ENCODE peak calls at places on chromosomes 4 and X, in nine cellular contexts. A, C, Y, S, J, Z, N, I and P are unnamed samples.

GRCh38 chrX:25048176-25048575 is 32.4 kb upstream of the ARX start:
- DNase-seq in A (no peak), C (no peak), Y (no peak), S (no peak), J (no peak), Z (no peak), N (no peak), I (no peak), P (no peak)

GRCh38 chr4:171759274-171759673 is 53.9 kb upstream of the GALNTL6 start:
- DNase-seq in A (no peak), C (no peak), Y (no peak), S (no peak), J (no peak), Z (no peak), N (no peak), I (no peak), P (no peak)

GRCh38 chr4:145075742-145076472 is 22.1 kb downstream of the ANAPC10 start:
- DNase-seq in A (no peak), C (no peak), Y (no peak), S (no peak), J (no peak), Z (no peak), N (no peak), I (no peak), P (no peak)

GRCh38 chr4:58776627-58777026 is 1666.4 kb upstream of the IGFBP7 start:
- DNase-seq in A (peak; percentile 92), C (no peak), Y (peak; percentile 60), S (no peak), J (peak; percentile 68), Z (peak; percentile 12), N (no peak), I (no peak), P (no peak)

GRCh38 chr4:15493411-15493810 is 23.7 kb downstream of the CC2D2A start:
- DNase-seq in A (no peak), C (no peak), Y (no peak), S (no peak), J (peak; percentile 24), Z (no peak), N (no peak), I (no peak), P (no peak)

GRCh38 chr4:161254375-161254774 is 909.4 kb downstream of the FSTL5 start:
- DNase-seq in A (peak; percentile 35), C (no peak), Y (peak; percentile 6), S (no peak), J (no peak), Z (no peak), N (no peak), I (no peak), P (no peak)

GRCh38 chrX:63754141-63754859 is 30.7 kb downstream of the ARHGEF9 start:
- DNase-seq in A (no peak), C (peak; percentile 21), Y (no peak), S (peak; percentile 11), J (peak; percentile 26), Z (peak; percentile 1), N (peak; percentile 2), I (peak; percentile 59), P (peak; percentile 64)

GRCh38 chrX:12610079-12610478 is 181.1 kb upstream of the PRPS2 start:
- DNase-seq in A (peak; percentile 78), C (no peak), Y (no peak), S (no peak), J (peak; percentile 14), Z (peak; percentile 0), N (no peak), I (peak; percentile 1), P (no peak)

GRCh38 chrX:129449141-129449540 is 74.1 kb downstream of the SMARCA1 start:
- DNase-seq in A (no peak), C (no peak), Y (peak; percentile 13), S (no peak), J (no peak), Z (no peak), N (no peak), I (no peak), P (no peak)

GRCh38 chr4:81648576-81649272 is 177.0 kb upstream of the RASGEF1B start:
- DNase-seq in A (no peak), C (peak; percentile 46), Y (no peak), S (peak; percentile 8), J (no peak), Z (peak; percentile 69), N (no peak), I (no peak), P (peak; percentile 63)

GRCh38 chrX:133983974-133984578 is 1.3 kb downstream of the GPC3 start:
- DNase-seq in A (no peak), C (no peak), Y (no peak), S (no peak), J (no peak), Z (no peak), N (no peak), I (no peak), P (no peak)

GRCh38 chr4:182809417-182810102 is 107.6 kb downstream of the DCTD start:
- DNase-seq in A (peak; percentile 47), C (no peak), Y (no peak), S (no peak), J (no peak), Z (no peak), N (no peak), I (peak; percentile 5), P (no peak)

GRCh38 chr4:8207314-8207713 is 8.2 kb downstream of the SH3TC1 start:
- DNase-seq in A (no peak), C (no peak), Y (no peak), S (no peak), J (no peak), Z (no peak), N (no peak), I (peak; percentile 67), P (no peak)

GRCh38 chr4:168059251-168059650 is 33.1 kb upstream of the ANXA10 start:
- DNase-seq in A (peak; percentile 66), C (no peak), Y (no peak), S (no peak), J (peak; percentile 77), Z (no peak), N (no peak), I (peak; percentile 53), P (no peak)

GRCh38 chr4:105058177-105058812 is 88.4 kb upstream of the TET2 start:
- DNase-seq in A (peak; percentile 75), C (no peak), Y (no peak), S (no peak), J (peak; percentile 81), Z (no peak), N (no peak), I (no peak), P (no peak)

GRCh38 chrX:10598540-10598939 is 21.8 kb downstream of the MID1 start:
- DNase-seq in A (no peak), C (no peak), Y (no peak), S (no peak), J (no peak), Z (no peak), N (no peak), I (no peak), P (no peak)

GRCh38 chrX:148381603-148382002 is 118.8 kb upstream of the AFF2 start:
- DNase-seq in A (no peak), C (no peak), Y (no peak), S (no peak), J (no peak), Z (no peak), N (no peak), I (no peak), P (no peak)

GRCh38 chr4:236028-236427 is 69.2 kb downstream of the ZNF732 start:
- DNase-seq in A (no peak), C (no peak), Y (no peak), S (no peak), J (peak; percentile 20), Z (no peak), N (no peak), I (no peak), P (no peak)

GRCh38 chr4:16608123-16608522 is 290.3 kb downstream of the LDB2 start:
- DNase-seq in A (no peak), C (no peak), Y (no peak), S (no peak), J (no peak), Z (no peak), N (no peak), I (peak; percentile 42), P (no peak)